ENCODE peak calls at places on chromosomes 4 and X, in eight cellular contexts. T is uterus, D is right lobe of liver, J is NB4, N is stomach, B is sigmoid colon, U is erythroblast, P is Peyer's patch. Y is an unnamed sample.
A peak's percentile ranks its signal among the peaks of the same experiment; 100 is the strongest.

GRCh38 chr4:89610236-89610635 is 226.7 kb downstream of the SNCA start:
- DNase-seq in U (no peak), J (no peak), P (no peak), N (no peak), T (no peak), D (no peak), B (no peak), Y (no peak)

GRCh38 chr4:123749408-123749807 is 352.8 kb downstream of the SPRY1 start:
- DNase-seq in D (no peak), P (no peak), J (no peak), T (no peak), U (no peak), N (no peak), B (no peak), Y (no peak)

GRCh38 chrX:45196701-45197100 is 4.0 kb downstream of the DIPK2B start:
- DNase-seq in T (no peak), N (no peak), J (no peak), B (no peak), P (no peak), D (no peak), U (no peak), Y (no peak)

GRCh38 chr4:52657630-52658501 is 1.2 kb downstream of the USP46 start:
- DNase-seq in B (peak; percentile 65), D (no peak), P (no peak), U (peak; percentile 9), J (peak; percentile 30), N (peak; percentile 28), T (no peak), Y (no peak)

GRCh38 chr4:101200561-101200960 is 146.8 kb downstream of the PPP3CA start:
- DNase-seq in T (no peak), P (no peak), D (no peak), J (peak; percentile 85), B (no peak), N (no peak), U (peak; percentile 15), Y (no peak)

GRCh38 chr4:64230709-64231310 is 178.4 kb downstream of the TECRL start:
- DNase-seq in D (no peak), N (no peak), B (no peak), J (peak; percentile 36), U (peak; percentile 15), P (no peak), T (no peak), Y (no peak)

GRCh38 chrX:51803833-51804232 is 60.6 kb downstream of the GSPT2 start:
- DNase-seq in P (no peak), D (no peak), N (no peak), T (no peak), J (no peak), U (no peak), B (no peak), Y (no peak)

GRCh38 chr4:170090667-170091052 is 904 bp upstream of the AADAT start:
- DNase-seq in B (no peak), J (no peak), P (no peak), D (no peak), N (no peak), U (no peak), T (no peak), Y (no peak)

GRCh38 chr4:113684534-113685091 is 76.9 kb downstream of the CAMK2D start:
- DNase-seq in D (peak; percentile 75), N (peak; percentile 31), B (peak; percentile 83), U (no peak), T (peak; percentile 39), P (no peak), J (peak; percentile 2), Y (no peak)

GRCh38 chr4:123234966-123235365 is 161.6 kb upstream of the SPRY1 start:
- DNase-seq in J (no peak), D (no peak), U (no peak), P (no peak), N (no peak), T (no peak), B (no peak), Y (no peak)

GRCh38 chrX:133849676-133850075 is 135.7 kb downstream of the GPC3 start:
- DNase-seq in B (no peak), U (no peak), J (no peak), T (no peak), P (no peak), D (no peak), N (no peak), Y (no peak)

GRCh38 chr4:72987741-72988729 is 81.5 kb downstream of the COX18 start:
- DNase-seq in P (no peak), N (no peak), T (no peak), D (no peak), J (no peak), U (no peak), B (no peak), Y (no peak)

GRCh38 chr4:175998782-175999181 is 66.9 kb upstream of the WDR17 start:
- DNase-seq in D (no peak), B (no peak), J (no peak), P (no peak), U (peak; percentile 1), N (no peak), T (no peak), Y (no peak)

GRCh38 chrX:23788521-23788920 is 5.5 kb downstream of the SAT1 start:
- DNase-seq in U (no peak), B (no peak), P (no peak), J (no peak), N (no peak), D (no peak), T (no peak), Y (no peak)

GRCh38 chrX:114930227-114930626 is 87.2 kb downstream of the IL13RA2 start:
- DNase-seq in P (no peak), T (no peak), N (no peak), B (no peak), D (no peak), U (no peak), J (no peak), Y (no peak)

GRCh38 chrX:124963717-124964116 is 356.0 kb upstream of the TEX13C start:
- DNase-seq in U (no peak), D (no peak), N (no peak), P (no peak), J (no peak), T (no peak), B (no peak), Y (no peak)

GRCh38 chr4:930827-931193 is 1.3 kb downstream of the GAK start:
- DNase-seq in J (peak; percentile 30), T (no peak), D (peak; percentile 38), P (no peak), N (no peak), U (no peak), B (no peak), Y (no peak)

GRCh38 chr4:929970-930625 is 2.0 kb downstream of the GAK start:
- DNase-seq in J (peak; percentile 78), P (no peak), D (peak; percentile 37), U (peak; percentile 35), B (no peak), N (peak; percentile 52), T (no peak), Y (no peak)

GRCh38 chr4:932713-933070 is 432 bp downstream of the TMEM175 start:
- DNase-seq in P (no peak), B (no peak), D (peak; percentile 45), U (no peak), J (no peak), T (no peak), N (no peak), Y (no peak)

GRCh38 chr4:931194-931959 is 739 bp downstream of the GAK start:
- DNase-seq in U (peak; percentile 71), D (peak; percentile 58), J (peak; percentile 39), P (no peak), T (no peak), N (no peak), B (no peak), Y (peak; percentile 80)

GRCh38 chr4:931960-932712 is at the start of the genes GAK and TMEM175:
- DNase-seq in J (peak; percentile 99), D (peak; percentile 97), B (peak; percentile 98), N (peak; percentile 99), T (peak; percentile 96), U (peak; percentile 99), P (peak; percentile 94), Y (peak; percentile 96)
- TF ChIP-seq POLR2A in J (peak; percentile 91), D (peak; percentile 89), B (peak; percentile 58), N (no peak), T (peak; percentile 90), U (peak; percentile 95), P (peak; percentile 94), Y (peak; percentile 67)

GRCh38 chrX:149940015-149940716 is 1.9 kb upstream of the EOLA2 start:
- DNase-seq in D (peak; percentile 96), P (peak; percentile 92), T (peak; percentile 94), U (peak; percentile 97), N (peak; percentile 91), J (peak; percentile 97), B (peak; percentile 99), Y (peak; percentile 37)
- TF ChIP-seq POLR2A in D (peak; percentile 70), P (peak; percentile 48), T (peak; percentile 43), U (peak; percentile 39), N (no peak), J (no peak), B (no peak), Y (peak; percentile 15)

DNA sequence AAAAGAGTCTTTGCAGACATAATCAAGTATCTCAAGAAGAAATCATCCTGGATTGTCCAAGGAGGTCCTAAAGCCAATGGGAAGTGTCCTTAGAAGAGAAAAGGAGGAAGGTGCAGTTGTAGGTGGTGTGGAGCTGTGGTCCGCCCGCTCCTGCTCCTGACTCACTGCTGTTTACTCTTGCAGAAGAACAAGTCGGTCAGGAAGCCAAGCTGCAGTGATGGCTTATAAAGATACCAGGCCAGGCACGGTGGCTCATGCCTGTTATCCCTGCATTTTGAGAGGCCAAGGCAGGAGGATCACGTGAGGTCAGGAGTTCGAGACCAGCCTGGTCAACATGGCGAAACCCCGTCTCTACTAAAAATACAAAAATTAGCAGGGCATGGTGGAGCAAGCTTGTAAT is 66.4 kb upstream of the ATP6AP2 start:
- DNase-seq in J (no peak), N (peak; percentile 27), U (no peak), D (no peak), T (no peak), B (no peak), P (no peak), Y (no peak)
- TF ChIP-seq POLR2A in J (no peak), N (no peak), U (no peak), D (no peak), T (no peak), B (no peak), P (no peak), Y (no peak)

DNA sequence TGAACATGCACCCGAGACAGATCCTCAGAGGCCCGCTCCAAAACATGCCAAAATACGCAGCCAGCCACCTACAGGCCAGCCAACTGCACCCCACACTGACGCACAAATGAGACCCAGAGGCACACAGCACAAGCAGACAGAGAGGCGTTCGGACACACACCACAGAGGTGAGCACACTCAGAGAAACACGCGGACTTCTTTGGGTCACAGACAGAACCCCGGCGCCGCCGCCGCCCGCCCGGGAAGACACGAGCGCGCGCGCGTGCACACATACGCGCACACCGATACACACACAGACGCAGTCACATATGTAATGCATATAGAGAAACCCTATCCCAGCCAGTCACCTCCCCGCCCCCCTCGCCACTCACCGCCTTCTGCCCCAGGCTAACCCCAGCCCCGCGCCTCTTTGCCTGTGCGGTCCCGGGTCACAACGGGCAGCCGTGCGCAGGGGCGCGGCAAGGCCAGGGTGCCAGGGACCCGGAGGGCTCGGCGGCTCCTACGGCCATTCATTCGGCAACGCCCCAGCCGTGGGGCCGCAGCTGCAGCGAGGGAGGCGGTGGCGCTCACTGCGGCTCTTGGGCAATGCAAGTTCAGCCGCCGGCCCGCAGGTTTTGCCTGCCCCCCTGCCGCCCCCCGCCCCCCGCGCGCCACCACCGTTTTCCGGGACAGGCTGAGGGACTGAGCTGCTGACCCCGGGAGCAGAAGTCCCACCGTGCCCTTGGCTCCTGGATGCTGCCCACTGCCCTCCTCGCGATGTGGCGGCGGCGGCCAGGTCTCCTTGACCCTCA is 532 bp downstream of the SEPTIN6 start:
- DNase-seq in J (peak; percentile 73), D (peak; percentile 78), U (peak; percentile 81), B (peak; percentile 82), T (no peak), N (peak; percentile 44), P (peak; percentile 70), Y (peak; percentile 25)
- TF ChIP-seq POLR2A in J (no peak), D (peak; percentile 46), U (no peak), B (no peak), T (no peak), N (no peak), P (no peak), Y (no peak)

GRCh38 chrX:47658684-47659515 is at the start of gene UXT:
- DNase-seq in N (peak; percentile 91), P (peak; percentile 92), J (peak; percentile 96), B (peak; percentile 98), U (peak; percentile 97), D (peak; percentile 93), T (peak; percentile 91), Y (peak; percentile 33)
- TF ChIP-seq POLR2A in N (no peak), P (peak; percentile 84), J (peak; percentile 60), B (peak; percentile 70), U (peak; percentile 94), D (peak; percentile 85), T (peak; percentile 74), Y (peak; percentile 58)

Y was measured in H54.